ENCODE peak calls at places on chromosomes 2 and 18, in seven cellular contexts. Y is naive B cell, R is NCI-H510A treated with DMSO at 0.1 percent for 48 hours, X is Daoy, O is epithelial cell of esophagus, P is COR-L47, W is SW480. G is an unnamed sample.

GRCh38 chr2:109637749-109638570 is 23.8 kb downstream of the SOWAHC start:
- DNase-seq in P (no peak), X (peak; percentile 26), Y (no peak), O (peak; percentile 73), W (no peak), R (no peak), G (no peak)

GRCh38 chr2:149063177-149063576 is 24.7 kb downstream of the LYPD6B start:
- DNase-seq in W (no peak), O (peak; percentile 33), P (no peak), R (no peak), Y (no peak), X (no peak), G (no peak)

GRCh38 chr2:108444941-108445840 is 3.8 kb upstream of the GCC2 start:
- DNase-seq in R (no peak), X (no peak), Y (no peak), W (no peak), P (no peak), O (peak; percentile 57), G (no peak)

GRCh38 chr2:130873700-130874346 is 37.1 kb downstream of the ARHGEF4 start:
- DNase-seq in P (peak; percentile 58), Y (peak; percentile 33), O (peak; percentile 68), W (peak; percentile 59), R (peak; percentile 57), X (peak; percentile 67), G (peak; percentile 53)

GRCh38 chr2:217928324-217929293 is 74.2 kb downstream of the TNS1 start:
- DNase-seq in P (no peak), O (no peak), R (peak; percentile 92), X (peak; percentile 21), W (no peak), Y (no peak), G (no peak)

GRCh38 chr2:170562928-170563327 is 152.2 kb upstream of the SP5 start:
- DNase-seq in Y (no peak), O (no peak), P (no peak), X (no peak), R (no peak), W (no peak), G (no peak)

GRCh38 chr18:79302120-79302519 is 93.6 kb upstream of the NFATC1 start:
- DNase-seq in X (no peak), W (no peak), Y (no peak), R (no peak), P (no peak), O (no peak), G (no peak)

GRCh38 chr2:62443886-62444285 is 62.1 kb downstream of the TMEM17 start:
- DNase-seq in Y (no peak), W (no peak), X (no peak), O (no peak), P (no peak), R (no peak), G (no peak)

GRCh38 chr2:215264374-215264773 is 47.5 kb upstream of the ATIC start:
- DNase-seq in R (no peak), O (no peak), W (no peak), Y (no peak), X (no peak), P (no peak), G (no peak)

GRCh38 chr2:111534816-111535803 is 348.9 kb downstream of the ANAPC1 start:
- DNase-seq in Y (no peak), X (peak; percentile 34), P (no peak), R (no peak), O (peak; percentile 16), W (peak; percentile 26), G (no peak)

GRCh38 chr2:51344886-51345285 is 313.0 kb upstream of the NRXN1 start:
- DNase-seq in R (no peak), Y (no peak), O (no peak), X (no peak), W (no peak), P (no peak), G (no peak)

GRCh38 chr2:95047629-95048510 is 22.4 kb downstream of the MAL start:
- DNase-seq in X (no peak), O (no peak), Y (no peak), R (peak; percentile 51), W (no peak), P (no peak), G (no peak)

GRCh38 chr18:46160050-46160798 is 56.0 kb downstream of the HAUS1 start:
- DNase-seq in O (no peak), W (no peak), X (no peak), Y (no peak), R (peak; percentile 26), P (no peak), G (no peak)

GRCh38 chr2:57107353-57107752 is 923.6 kb downstream of the CCDC85A start:
- DNase-seq in X (no peak), O (no peak), R (no peak), W (no peak), Y (no peak), P (no peak), G (no peak)

GRCh38 chr18:50492061-50492460 is 67.8 kb upstream of the MAPK4 start:
- DNase-seq in R (no peak), X (no peak), P (no peak), Y (no peak), O (no peak), W (no peak), G (no peak)

GRCh38 chr2:213261715-213262114 is 22.5 kb upstream of the SPAG16 start:
- DNase-seq in Y (no peak), P (peak; percentile 37), O (no peak), W (no peak), X (no peak), R (no peak), G (no peak)

GRCh38 chr2:103991591-103991990 is 862.3 kb upstream of the POU3F3 start:
- DNase-seq in P (no peak), R (no peak), O (no peak), Y (no peak), X (no peak), W (no peak), G (no peak)

GRCh38 chr2:84904717-84905174 is 710 bp upstream of the TMSB10 start:
- DNase-seq in O (peak; percentile 33), Y (no peak), R (peak; percentile 44), W (peak; percentile 82), P (peak; percentile 21), X (peak; percentile 59), G (peak; percentile 39)

GRCh38 chr18:78768655-78769501 is 210.7 kb upstream of the SALL3 start:
- DNase-seq in O (no peak), Y (no peak), P (peak; percentile 82), W (peak; percentile 93), R (peak; percentile 42), X (no peak), G (no peak)

GRCh38 chr2:61266653-61267505 is 104.9 kb downstream of the C2orf74 start:
- DNase-seq in W (no peak), Y (no peak), P (no peak), R (no peak), O (no peak), X (no peak), G (no peak)

GRCh38 chr18:23932385-23933067 is 82.0 kb upstream of the TTC39C start:
- DNase-seq in W (no peak), O (no peak), R (no peak), Y (no peak), P (no peak), X (no peak), G (no peak)

GRCh38 chr18:34158881-34159690 is 65.6 kb downstream of the NOL4 start:
- DNase-seq in R (peak; percentile 99), Y (no peak), O (peak; percentile 0), P (peak; percentile 99), X (peak; percentile 56), W (no peak), G (peak; percentile 71)

GRCh38 chr2:177296047-177296446 is 31.5 kb upstream of the NFE2L2 start:
- DNase-seq in W (peak; percentile 36), R (no peak), X (no peak), O (peak; percentile 50), Y (peak; percentile 37), P (peak; percentile 6), G (peak; percentile 38)

GRCh38 chr2:219045937-219046550 is 4.7 kb upstream of the CFAP65 start:
- DNase-seq in Y (no peak), X (peak; percentile 51), R (no peak), W (peak; percentile 30), P (no peak), O (peak; percentile 54), G (no peak)

GRCh38 chr2:109457811-109458210 is 156.0 kb downstream of the SEPTIN10 start:
- DNase-seq in W (peak; percentile 91), X (peak; percentile 37), P (no peak), Y (no peak), R (no peak), O (no peak), G (no peak)

GRCh38 chr2:27420996-27421395 is 7.4 kb upstream of the NRBP1 start:
- DNase-seq in O (peak; percentile 48), Y (no peak), W (no peak), R (no peak), P (no peak), X (no peak), G (no peak)

GRCh38 chr18:79169958-79170555 is 100.9 kb downstream of the ATP9B start:
- DNase-seq in R (no peak), W (peak; percentile 0), P (no peak), X (no peak), Y (no peak), O (peak; percentile 43), G (no peak)

GRCh38 chr2:42906557-42907380 is 114.4 kb upstream of the HAAO start:
- DNase-seq in P (peak; percentile 67), X (peak; percentile 89), Y (no peak), R (peak; percentile 21), W (peak; percentile 40), O (no peak), G (no peak)

GRCh38 chr18:76968073-76968472 is 145.7 kb downstream of the ZNF236 start:
- DNase-seq in O (no peak), P (no peak), R (no peak), Y (no peak), X (no peak), W (no peak), G (no peak)

GRCh38 chr2:212843409-212844199 is 305.0 kb upstream of the ERBB4 start:
- DNase-seq in Y (no peak), P (no peak), W (no peak), R (no peak), X (peak; percentile 69), O (peak; percentile 83), G (no peak)

GRCh38 chr2:226122067-226122466 is 677.6 kb downstream of the IRS1 start:
- DNase-seq in R (no peak), X (no peak), O (no peak), P (no peak), W (no peak), Y (no peak), G (no peak)

GRCh38 chr2:70949086-70949485 is 13.4 kb downstream of the ATP6V1B1 start:
- DNase-seq in Y (no peak), O (no peak), X (no peak), W (no peak), R (no peak), P (no peak), G (no peak)

GRCh38 chr2:64262068-64262467 is 117.8 kb upstream of the PELI1 start:
- DNase-seq in P (no peak), Y (no peak), W (peak; percentile 95), R (no peak), O (no peak), X (no peak), G (no peak)

GRCh38 chr2:98313512-98314250 is 32.6 kb upstream of the CNGA3 start:
- DNase-seq in P (no peak), W (no peak), X (no peak), R (no peak), O (no peak), Y (no peak), G (no peak)

GRCh38 chr2:205002390-205002789 is 457.1 kb downstream of the PARD3B start:
- DNase-seq in O (no peak), Y (no peak), X (no peak), P (no peak), W (no peak), R (no peak), G (no peak)

GRCh38 chr2:26720322-26721166 is 28.0 kb downstream of the KCNK3 start:
- DNase-seq in W (no peak), X (peak; percentile 66), O (no peak), P (peak; percentile 77), R (peak; percentile 39), Y (no peak), G (peak; percentile 79)

GRCh38 chr18:79855147-79855910 is 57.6 kb downstream of the KCNG2 start:
- DNase-seq in O (no peak), Y (peak; percentile 20), R (no peak), W (no peak), P (no peak), X (no peak), G (no peak)